ENCODE peak calls at places on chromosome 13, in eight cellular contexts. One of them, this sample, is unnamed.
A peak's percentile ranks its signal among the peaks of the same experiment; 100 is the strongest.

GRCh38 chr13:37385248-37385647 is 213.3 kb downstream of the POSTN start:
- DNase-seq in esophagus muscularis mucosa: no peak
- DNase-seq in stomach: no peak
- DNase-seq in tibial nerve: no peak
- DNase-seq in SK-N-SH: no peak
- DNase-seq in suprapubic skin: no peak
- DNase-seq in A549: no peak
- DNase-seq in transverse colon: no peak
- DNase-seq in this sample: no peak

GRCh38 chr13:93265800-93266199 is 39.2 kb downstream of the GPC6 start:
- DNase-seq in SK-N-SH: no peak
- DNase-seq in A549: no peak
- DNase-seq in esophagus muscularis mucosa: no peak
- DNase-seq in suprapubic skin: no peak
- DNase-seq in tibial nerve: no peak
- DNase-seq in transverse colon: no peak
- DNase-seq in stomach: no peak
- DNase-seq in this sample: no peak

GRCh38 chr13:60944863-60945262 is 470.8 kb downstream of the PCDH20 start:
- DNase-seq in esophagus muscularis mucosa: no peak
- DNase-seq in tibial nerve: no peak
- DNase-seq in A549: no peak
- DNase-seq in suprapubic skin: no peak
- DNase-seq in SK-N-SH: no peak
- DNase-seq in stomach: no peak
- DNase-seq in transverse colon: no peak
- DNase-seq in this sample: no peak

GRCh38 chr13:34159946-34160345 is 342.0 kb downstream of the RFC3 start:
- DNase-seq in stomach: no peak
- DNase-seq in suprapubic skin: no peak
- DNase-seq in esophagus muscularis mucosa: no peak
- DNase-seq in tibial nerve: no peak
- DNase-seq in SK-N-SH: no peak
- DNase-seq in A549: no peak
- DNase-seq in transverse colon: no peak
- DNase-seq in this sample: no peak

GRCh38 chr13:31201341-31202024 is 1.7 kb downstream of the B3GLCT start:
- DNase-seq in tibial nerve: no peak
- DNase-seq in transverse colon: no peak
- DNase-seq in SK-N-SH: peak; percentile 44
- DNase-seq in esophagus muscularis mucosa: no peak
- DNase-seq in suprapubic skin: no peak
- DNase-seq in A549: no peak
- DNase-seq in stomach: no peak
- DNase-seq in this sample: no peak

GRCh38 chr13:24038405-24038804 is 122.1 kb upstream of the SPATA13 start:
- DNase-seq in A549: no peak
- DNase-seq in SK-N-SH: no peak
- DNase-seq in tibial nerve: no peak
- DNase-seq in stomach: no peak
- DNase-seq in transverse colon: no peak
- DNase-seq in esophagus muscularis mucosa: no peak
- DNase-seq in suprapubic skin: no peak
- DNase-seq in this sample: no peak

GRCh38 chr13:41231786-41232185 is 31.6 kb downstream of the MTRF1 start:
- DNase-seq in tibial nerve: no peak
- DNase-seq in suprapubic skin: no peak
- DNase-seq in stomach: peak; percentile 83
- DNase-seq in A549: no peak
- DNase-seq in esophagus muscularis mucosa: no peak
- DNase-seq in SK-N-SH: no peak
- DNase-seq in transverse colon: peak; percentile 64
- DNase-seq in this sample: no peak

GRCh38 chr13:36430247-36431203 is 1.8 kb upstream of the CCNA1 start:
- DNase-seq in transverse colon: no peak
- DNase-seq in esophagus muscularis mucosa: no peak
- DNase-seq in SK-N-SH: peak; percentile 11
- DNase-seq in stomach: peak; percentile 32
- DNase-seq in suprapubic skin: no peak
- DNase-seq in A549: no peak
- DNase-seq in tibial nerve: no peak
- DNase-seq in this sample: no peak

GRCh38 chr13:51803018-51803417 is 945 bp downstream of the DHRS12 start:
- DNase-seq in tibial nerve: no peak
- DNase-seq in suprapubic skin: no peak
- DNase-seq in esophagus muscularis mucosa: no peak
- DNase-seq in SK-N-SH: peak; percentile 41
- DNase-seq in transverse colon: no peak
- DNase-seq in A549: no peak
- DNase-seq in stomach: no peak
- DNase-seq in this sample: peak; percentile 38

GRCh38 chr13:38045278-38046048 is 175.9 kb upstream of the TRPC4 start:
- DNase-seq in A549: peak; percentile 7
- DNase-seq in esophagus muscularis mucosa: no peak
- DNase-seq in suprapubic skin: no peak
- DNase-seq in stomach: no peak
- DNase-seq in SK-N-SH: peak; percentile 10
- DNase-seq in transverse colon: no peak
- DNase-seq in tibial nerve: no peak
- DNase-seq in this sample: no peak

GRCh38 chr13:27425151-27425917 is 915 bp downstream of the GTF3A start:
- DNase-seq in A549: no peak
- DNase-seq in esophagus muscularis mucosa: no peak
- DNase-seq in suprapubic skin: no peak
- DNase-seq in transverse colon: no peak
- DNase-seq in stomach: no peak
- DNase-seq in SK-N-SH: no peak
- DNase-seq in tibial nerve: no peak
- DNase-seq in this sample: no peak

GRCh38 chr13:113143466-113144254 is 14.8 kb upstream of the PROZ start:
- DNase-seq in esophagus muscularis mucosa: no peak
- DNase-seq in suprapubic skin: no peak
- DNase-seq in SK-N-SH: no peak
- DNase-seq in stomach: no peak
- DNase-seq in A549: no peak
- DNase-seq in tibial nerve: no peak
- DNase-seq in transverse colon: no peak
- DNase-seq in this sample: no peak
- TF ChIP-seq EP300 in esophagus muscularis mucosa: no peak
- TF ChIP-seq EP300 in suprapubic skin: no peak
- TF ChIP-seq EP300 in SK-N-SH: no peak
- TF ChIP-seq EP300 in stomach: no peak
- TF ChIP-seq EP300 in A549: no peak
- TF ChIP-seq EP300 in tibial nerve: no peak
- TF ChIP-seq EP300 in transverse colon: no peak
- TF ChIP-seq EP300 in this sample: no peak

DNA sequence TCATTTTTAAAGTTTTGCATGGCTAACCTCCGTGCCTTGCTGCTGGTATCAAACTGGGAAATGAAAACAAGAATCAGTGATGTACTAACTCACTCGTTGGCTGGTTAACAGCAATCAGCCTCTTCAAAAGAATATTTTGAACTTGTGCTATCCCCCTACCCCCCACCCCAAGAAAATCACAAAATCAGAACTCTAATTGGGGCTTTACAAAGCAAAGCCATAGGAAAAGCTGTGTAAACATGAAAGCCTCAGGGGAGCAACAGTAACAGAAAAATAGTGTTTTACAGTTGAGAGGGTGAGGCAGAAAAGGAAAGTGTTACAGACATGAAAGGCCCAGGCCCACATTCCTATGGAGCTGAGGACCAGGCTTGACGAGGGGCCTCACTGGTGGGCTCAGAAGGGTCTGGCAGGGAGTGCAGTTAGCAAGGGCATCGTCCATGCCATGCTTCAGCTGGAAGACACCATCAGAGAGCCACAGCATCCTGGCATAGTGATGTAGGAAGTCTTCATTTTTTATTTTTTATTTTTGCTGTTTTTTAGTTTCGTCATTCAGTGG is 217.6 kb downstream of the PCCA start:
- DNase-seq in transverse colon: no peak
- DNase-seq in stomach: no peak
- DNase-seq in A549: no peak
- DNase-seq in tibial nerve: no peak
- DNase-seq in esophagus muscularis mucosa: no peak
- DNase-seq in suprapubic skin: no peak
- DNase-seq in SK-N-SH: no peak
- DNase-seq in this sample: no peak
- TF ChIP-seq EP300 in transverse colon: no peak
- TF ChIP-seq EP300 in stomach: no peak
- TF ChIP-seq EP300 in A549: no peak
- TF ChIP-seq EP300 in tibial nerve: no peak
- TF ChIP-seq EP300 in esophagus muscularis mucosa: no peak
- TF ChIP-seq EP300 in suprapubic skin: no peak
- TF ChIP-seq EP300 in SK-N-SH: no peak
- TF ChIP-seq EP300 in this sample: no peak

GRCh38 chr13:106507560-106508274 is 27.7 kb downstream of the EFNB2 start:
- DNase-seq in stomach: no peak
- DNase-seq in A549: peak; percentile 25
- DNase-seq in transverse colon: no peak
- DNase-seq in esophagus muscularis mucosa: no peak
- DNase-seq in suprapubic skin: no peak
- DNase-seq in tibial nerve: no peak
- DNase-seq in SK-N-SH: no peak
- DNase-seq in this sample: no peak
- TF ChIP-seq EP300 in stomach: no peak
- TF ChIP-seq EP300 in A549: no peak
- TF ChIP-seq EP300 in transverse colon: no peak
- TF ChIP-seq EP300 in esophagus muscularis mucosa: no peak
- TF ChIP-seq EP300 in suprapubic skin: no peak
- TF ChIP-seq EP300 in tibial nerve: no peak
- TF ChIP-seq EP300 in SK-N-SH: no peak
- TF ChIP-seq EP300 in this sample: no peak

GRCh38 chr13:94660695-94661324 is 51.5 kb downstream of the SOX21 start:
- DNase-seq in transverse colon: no peak
- DNase-seq in tibial nerve: no peak
- DNase-seq in suprapubic skin: no peak
- DNase-seq in stomach: no peak
- DNase-seq in esophagus muscularis mucosa: no peak
- DNase-seq in A549: peak; percentile 45
- DNase-seq in SK-N-SH: peak; percentile 13
- DNase-seq in this sample: no peak

GRCh38 chr13:94664889-94665288 is 47.5 kb downstream of the SOX21 start:
- DNase-seq in tibial nerve: no peak
- DNase-seq in esophagus muscularis mucosa: no peak
- DNase-seq in transverse colon: no peak
- DNase-seq in A549: no peak
- DNase-seq in SK-N-SH: no peak
- DNase-seq in stomach: no peak
- DNase-seq in suprapubic skin: no peak
- DNase-seq in this sample: no peak

GRCh38 chr13:94658926-94659649 is 53.3 kb downstream of the SOX21 start:
- DNase-seq in suprapubic skin: no peak
- DNase-seq in SK-N-SH: no peak
- DNase-seq in stomach: no peak
- DNase-seq in transverse colon: no peak
- DNase-seq in esophagus muscularis mucosa: no peak
- DNase-seq in tibial nerve: no peak
- DNase-seq in A549: peak; percentile 9
- DNase-seq in this sample: no peak

GRCh38 chr13:94662274-94662945 is 49.9 kb downstream of the SOX21 start:
- DNase-seq in SK-N-SH: peak; percentile 32
- DNase-seq in A549: no peak
- DNase-seq in transverse colon: no peak
- DNase-seq in tibial nerve: no peak
- DNase-seq in suprapubic skin: no peak
- DNase-seq in esophagus muscularis mucosa: no peak
- DNase-seq in stomach: no peak
- DNase-seq in this sample: no peak

DNA sequence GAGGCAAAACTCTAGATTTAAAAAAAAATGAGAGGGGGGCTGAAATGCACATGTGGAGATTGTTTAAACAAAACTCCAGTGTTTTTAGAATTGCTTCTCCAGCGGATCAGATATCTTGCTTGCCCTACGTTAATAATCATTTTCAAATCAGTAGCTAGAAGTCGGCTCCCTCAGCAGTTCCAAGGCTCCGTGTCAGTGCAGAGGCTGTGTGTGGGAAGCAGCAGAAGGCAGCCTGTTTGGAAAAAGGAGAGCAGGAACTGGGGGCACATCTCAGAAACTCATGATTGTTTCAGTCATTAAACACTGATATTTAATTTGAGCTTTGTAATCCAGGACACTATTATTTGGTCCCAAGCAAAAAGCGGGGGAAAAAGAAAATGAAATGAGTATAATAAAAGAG is 50.9 kb downstream of the SOX21 start:
- DNase-seq in esophagus muscularis mucosa: no peak
- DNase-seq in stomach: no peak
- DNase-seq in suprapubic skin: no peak
- DNase-seq in SK-N-SH: no peak
- DNase-seq in tibial nerve: no peak
- DNase-seq in transverse colon: no peak
- DNase-seq in A549: no peak
- DNase-seq in this sample: no peak
- TF ChIP-seq EP300 in esophagus muscularis mucosa: no peak
- TF ChIP-seq EP300 in stomach: no peak
- TF ChIP-seq EP300 in suprapubic skin: no peak
- TF ChIP-seq EP300 in SK-N-SH: no peak
- TF ChIP-seq EP300 in tibial nerve: no peak
- TF ChIP-seq EP300 in transverse colon: no peak
- TF ChIP-seq EP300 in A549: no peak
- TF ChIP-seq EP300 in this sample: no peak

GRCh38 chr13:69180025-69180424 is 927.6 kb upstream of the ATXN8OS start:
- DNase-seq in suprapubic skin: no peak
- DNase-seq in SK-N-SH: no peak
- DNase-seq in esophagus muscularis mucosa: no peak
- DNase-seq in stomach: no peak
- DNase-seq in A549: no peak
- DNase-seq in transverse colon: no peak
- DNase-seq in tibial nerve: no peak
- DNase-seq in this sample: no peak

DNA sequence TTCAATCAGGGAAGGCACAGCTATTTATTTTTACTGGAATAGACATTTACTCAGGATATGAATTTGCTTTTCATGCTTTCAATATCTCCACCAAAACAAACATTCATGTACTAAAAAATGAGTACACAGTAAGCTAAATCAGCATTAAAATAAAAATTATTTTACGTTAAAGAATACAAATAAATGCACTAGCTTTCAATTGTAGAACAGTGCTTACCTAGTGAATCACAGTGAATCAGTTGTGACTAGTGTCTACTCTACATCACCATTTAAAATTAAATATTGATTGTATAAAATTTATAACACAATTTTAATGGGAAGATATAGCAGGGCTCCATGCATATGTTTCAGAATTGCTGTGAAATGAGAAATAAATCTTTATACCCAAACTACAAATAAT is 929.6 kb upstream of the ATXN8OS start:
- DNase-seq in SK-N-SH: no peak
- DNase-seq in esophagus muscularis mucosa: no peak
- DNase-seq in transverse colon: no peak
- DNase-seq in A549: no peak
- DNase-seq in stomach: no peak
- DNase-seq in suprapubic skin: no peak
- DNase-seq in tibial nerve: no peak
- DNase-seq in this sample: no peak
- TF ChIP-seq EP300 in SK-N-SH: no peak
- TF ChIP-seq EP300 in esophagus muscularis mucosa: no peak
- TF ChIP-seq EP300 in transverse colon: no peak
- TF ChIP-seq EP300 in A549: no peak
- TF ChIP-seq EP300 in stomach: no peak
- TF ChIP-seq EP300 in suprapubic skin: no peak
- TF ChIP-seq EP300 in tibial nerve: no peak
- TF ChIP-seq EP300 in this sample: no peak

GRCh38 chr13:107447591-107447990 is 767.7 kb downstream of the LIG4 start:
- DNase-seq in esophagus muscularis mucosa: no peak
- DNase-seq in suprapubic skin: no peak
- DNase-seq in tibial nerve: no peak
- DNase-seq in transverse colon: no peak
- DNase-seq in stomach: no peak
- DNase-seq in SK-N-SH: no peak
- DNase-seq in A549: no peak
- DNase-seq in this sample: no peak
- TF ChIP-seq EP300 in esophagus muscularis mucosa: no peak
- TF ChIP-seq EP300 in suprapubic skin: no peak
- TF ChIP-seq EP300 in tibial nerve: no peak
- TF ChIP-seq EP300 in transverse colon: no peak
- TF ChIP-seq EP300 in stomach: no peak
- TF ChIP-seq EP300 in SK-N-SH: no peak
- TF ChIP-seq EP300 in A549: no peak
- TF ChIP-seq EP300 in this sample: no peak

This sample was measured in ovary.